ENCODE peak calls at places on chromosome 1, in six cellular contexts. L is pulmonary artery endothelial cell, P is omental fat pad, J is nucleus accumbens, N is colonic mucosa, T is D341Med. B is an unnamed sample.

GRCh38 chr1:211729238-211729637 is 53.8 kb upstream of the NEK2 start:
- DNase-seq in J (no peak), T (no peak), L (no peak), N (no peak), P (no peak), B (no peak)

GRCh38 chr1:185788386-185788785 is 54.2 kb downstream of the HMCN1 start:
- DNase-seq in L (no peak), J (no peak), N (no peak), P (no peak), T (no peak), B (no peak)

GRCh38 chr1:204405988-204406387 is 5.6 kb downstream of the PPP1R15B start:
- DNase-seq in P (no peak), J (no peak), N (peak; percentile 4), L (no peak), T (no peak), B (no peak)

GRCh38 chr1:68205794-68206358 is 26.4 kb downstream of the WLS start:
- DNase-seq in J (no peak), L (no peak), N (no peak), P (no peak), T (no peak), B (no peak)

GRCh38 chr1:178382372-178382771 is 114.4 kb downstream of the CLEC20A start:
- DNase-seq in J (no peak), P (no peak), T (no peak), N (no peak), L (no peak), B (peak; percentile 51)

GRCh38 chr1:22888320-22889075 is 84.2 kb downstream of the LACTBL1 start:
- DNase-seq in J (no peak), T (no peak), N (no peak), L (peak; percentile 64), P (no peak), B (no peak)

GRCh38 chr1:32066489-32066873 is 6.3 kb upstream of the TMEM39B start:
- DNase-seq in J (no peak), P (no peak), N (peak; percentile 62), T (no peak), L (peak; percentile 96), B (no peak)

GRCh38 chr1:198072177-198072576 is 84.6 kb upstream of the NEK7 start:
- DNase-seq in T (no peak), P (no peak), J (no peak), N (no peak), L (no peak), B (no peak)

GRCh38 chr1:216020743-216021345 is 402.4 kb downstream of the USH2A start:
- DNase-seq in J (no peak), L (no peak), N (no peak), T (no peak), P (no peak), B (no peak)

B was measured in NCI-H774.